ENCODE peak calls at places on chromosomes 3 and 15, in ten cellular contexts. L is aorta; I is right lobe of liver; V is RPMI7951; N is HEK293T; K is activated CD4-positive, alpha-beta T cell treated with anti-CD3 and anti-CD28 coated beads, Interleukin-2, amount 50 U/mL, for 1 hour; J is CD4-positive, alpha-beta memory T cell; Y is chondrocyte; D is neural crest cell; F is kidney tubule cell. X is an unnamed sample.

GRCh38 chr15:99425666-99426301 is 140.0 kb upstream of the MEF2A start:
- DNase-seq in Y (no peak), K (no peak), D (no peak), I (peak; percentile 41), J (no peak), V (no peak), N (no peak), L (peak; percentile 76), F (no peak), X (no peak)

GRCh38 chr3:17686613-17687012 is 55.8 kb downstream of the TBC1D5 start:
- DNase-seq in J (no peak), V (peak; percentile 45), I (no peak), L (no peak), F (peak; percentile 4), D (no peak), Y (no peak), N (no peak), K (no peak), X (no peak)

GRCh38 chr15:99180287-99180962 is 69.0 kb downstream of the TTC23 start:
- DNase-seq in J (no peak), D (no peak), K (no peak), I (no peak), L (no peak), V (no peak), F (peak; percentile 9), N (no peak), Y (no peak), X (no peak)

GRCh38 chr15:40739854-40740253 is 15.2 kb downstream of the RMDN3 start:
- DNase-seq in K (no peak), J (no peak), N (no peak), D (no peak), L (peak; percentile 9), V (no peak), Y (no peak), I (peak; percentile 2), F (no peak), X (no peak)

GRCh38 chr15:38905634-38906033 is 341.0 kb upstream of the RASGRP1 start:
- DNase-seq in Y (no peak), I (no peak), D (no peak), N (no peak), J (no peak), F (peak; percentile 24), V (peak; percentile 48), K (no peak), L (no peak), X (no peak)

GRCh38 chr15:96115642-96116041 is 214.9 kb upstream of the NR2F2 start:
- DNase-seq in J (no peak), L (no peak), D (no peak), I (no peak), Y (no peak), V (peak; percentile 34), N (no peak), F (peak; percentile 84), K (no peak), X (no peak)

GRCh38 chr3:156388469-156389150 is 166.3 kb downstream of the SSR3 start:
- DNase-seq in D (no peak), N (no peak), K (no peak), L (no peak), I (no peak), V (peak; percentile 98), J (no peak), Y (no peak), F (peak; percentile 10), X (no peak)

GRCh38 chr3:32406481-32407408 is 15.1 kb downstream of the CMTM7 start:
- DNase-seq in V (no peak), J (no peak), L (no peak), I (no peak), Y (no peak), F (no peak), K (no peak), N (no peak), D (no peak), X (no peak)

GRCh38 chr3:45125550-45126026 is 20.6 kb downstream of the CDCP1 start:
- DNase-seq in K (no peak), J (no peak), F (peak; percentile 89), D (no peak), Y (no peak), N (no peak), I (no peak), V (no peak), L (no peak), X (no peak)

GRCh38 chr3:59422312-59422711 is 372.5 kb upstream of the CFAP20DC start:
- DNase-seq in D (no peak), J (no peak), K (no peak), I (no peak), Y (no peak), L (no peak), V (peak; percentile 72), F (peak; percentile 40), N (no peak), X (no peak)

GRCh38 chr15:99371180-99372103 is 120.2 kb downstream of the LRRC28 start:
- DNase-seq in I (no peak), J (no peak), L (no peak), V (peak; percentile 11), K (no peak), D (no peak), N (no peak), F (no peak), Y (no peak), X (no peak)

GRCh38 chr15:69848551-69849231 is 249.0 kb downstream of the TLE3 start:
- DNase-seq in F (peak; percentile 88), L (no peak), N (no peak), D (no peak), Y (no peak), K (no peak), V (peak; percentile 78), J (no peak), I (no peak), X (no peak)

GRCh38 chr3:172213765-172214358 is 174.5 kb downstream of the FNDC3B start:
- DNase-seq in L (no peak), I (no peak), F (no peak), N (no peak), J (no peak), K (no peak), Y (no peak), V (no peak), D (no peak), X (no peak)

GRCh38 chr3:65194044-65194714 is 506.4 kb upstream of the ADAMTS9 start:
- DNase-seq in N (no peak), K (no peak), I (no peak), Y (no peak), F (no peak), D (no peak), L (no peak), V (no peak), J (no peak), X (no peak)

GRCh38 chr15:46857103-46857502 is 860.2 kb upstream of the SEMA6D start:
- DNase-seq in D (no peak), V (no peak), Y (no peak), N (no peak), K (no peak), J (no peak), F (no peak), L (no peak), I (no peak), X (no peak)

GRCh38 chr3:81769271-81769670 is 7.8 kb upstream of the GBE1 start:
- DNase-seq in Y (no peak), I (no peak), J (no peak), L (no peak), F (no peak), V (no peak), N (no peak), K (no peak), D (no peak), X (no peak)

GRCh38 chr3:12751548-12751947 is 7.5 kb downstream of the TMEM40 start:
- DNase-seq in L (no peak), J (no peak), Y (no peak), K (no peak), N (no peak), D (no peak), V (peak; percentile 49), I (no peak), F (peak; percentile 89), X (no peak)

GRCh38 chr15:91257755-91258435 is 157.8 kb downstream of the SV2B start:
- DNase-seq in K (no peak), V (no peak), I (no peak), F (no peak), D (no peak), J (no peak), L (no peak), Y (no peak), N (no peak), X (no peak)

GRCh38 chr15:89377042-89377841 is 42.6 kb upstream of the POLG start:
- DNase-seq in D (no peak), I (no peak), L (peak; percentile 24), N (no peak), Y (no peak), F (no peak), K (no peak), J (no peak), V (no peak), X (no peak)

GRCh38 chr15:81813215-81813614 is 232.6 kb downstream of the MEX3B start:
- DNase-seq in K (no peak), F (no peak), L (no peak), D (no peak), Y (no peak), I (no peak), J (no peak), V (no peak), N (peak; percentile 58), X (no peak)

GRCh38 chr15:67819636-67820035 is 5.7 kb upstream of the SKOR1 start:
- DNase-seq in F (no peak), I (no peak), L (peak; percentile 70), V (no peak), Y (peak; percentile 62), K (no peak), D (no peak), N (no peak), J (no peak), X (no peak)

GRCh38 chr3:57951106-57951882 is 56.9 kb upstream of the FLNB start:
- DNase-seq in Y (peak; percentile 49), F (peak; percentile 91), L (peak; percentile 89), N (peak; percentile 41), I (peak; percentile 52), D (no peak), J (no peak), V (peak; percentile 92), K (no peak), X (no peak)

GRCh38 chr15:52261498-52262242 is 33.9 kb downstream of the MYO5C start:
- DNase-seq in K (peak; percentile 14), I (no peak), N (peak; percentile 55), D (peak; percentile 52), L (peak; percentile 88), V (peak; percentile 98), F (peak; percentile 91), Y (no peak), J (peak; percentile 49), X (peak; percentile 34)

GRCh38 chr15:86073281-86073680 is 6.4 kb upstream of the AGBL1 start:
- DNase-seq in J (no peak), F (no peak), K (no peak), D (no peak), I (no peak), V (no peak), N (no peak), Y (no peak), L (no peak), X (no peak)

GRCh38 chr15:89016549-89017041 is 71.7 kb upstream of the ABHD2 start:
- DNase-seq in V (peak; percentile 63), D (no peak), K (no peak), I (no peak), F (peak; percentile 91), Y (no peak), L (peak; percentile 74), N (no peak), J (no peak), X (no peak)

GRCh38 chr15:33107950-33108349 is 86.6 kb downstream of the FMN1 start:
- DNase-seq in I (no peak), L (no peak), V (peak; percentile 68), J (no peak), N (no peak), D (no peak), Y (no peak), F (no peak), K (no peak), X (no peak)

X was measured in central memory CD4-positive, alpha-beta T cell.